ENCODE peak calls at places on chromosomes 3 and 15, in six cellular contexts. M, O, J, S, L and P are unnamed samples.

GRCh38 chr3:102206506-102207145 is 228.2 kb upstream of the ZPLD1 start:
- DNase-seq in M (peak), L (peak), J (no peak), S (no peak), O (no peak), P (peak)

GRCh38 chr15:74158855-74159650 is 14.5 kb upstream of the ISLR start:
- DNase-seq in S (no peak), O (no peak), L (no peak), J (no peak), M (no peak), P (peak)

GRCh38 chr3:28994161-28994905 is 286.5 kb upstream of the RBMS3 start:
- DNase-seq in O (no peak), J (peak), M (no peak), S (no peak), L (no peak), P (no peak)

GRCh38 chr3:8328971-8329370 is 172.7 kb upstream of the LMCD1 start:
- DNase-seq in O (no peak), L (no peak), J (no peak), S (no peak), M (peak), P (no peak)

GRCh38 chr15:32818758-32819405 is 101.1 kb downstream of the GREM1 start:
- DNase-seq in O (no peak), M (peak), L (no peak), J (peak), S (no peak), P (peak)

GRCh38 chr3:51024765-51025681 is 350.3 kb downstream of the DOCK3 start:
- DNase-seq in O (no peak), S (no peak), J (no peak), L (no peak), M (no peak), P (no peak)

GRCh38 chr3:51777985-51778384 is 1.1 kb downstream of the IQCF6 start:
- DNase-seq in J (no peak), L (peak), M (no peak), S (no peak), O (no peak), P (no peak)

GRCh38 chr15:68499620-68500312 is 67.8 kb upstream of the ITGA11 start:
- DNase-seq in S (no peak), M (no peak), J (no peak), L (peak), O (no peak), P (no peak)

GRCh38 chr3:133384331-133385027 is 15.4 kb upstream of the BFSP2 start:
- DNase-seq in M (peak), J (peak), S (peak), L (peak), O (peak), P (peak)

GRCh38 chr15:69562564-69562963 is 109.9 kb downstream of the RPLP1 start:
- DNase-seq in L (no peak), J (no peak), M (no peak), O (no peak), S (no peak), P (no peak)

GRCh38 chr15:39417351-39417750 is 163.5 kb upstream of the THBS1 start:
- DNase-seq in M (no peak), O (no peak), S (no peak), L (no peak), J (no peak), P (no peak)

GRCh38 chr3:102715030-102715697 is 280.3 kb downstream of the ZPLD1 start:
- DNase-seq in S (no peak), J (no peak), O (no peak), M (peak), L (no peak), P (no peak)

GRCh38 chr3:53226841-53227407 is 28.9 kb downstream of the TKT start:
- DNase-seq in M (no peak), S (no peak), L (no peak), J (no peak), O (no peak), P (no peak)

GRCh38 chr3:14513566-14514322 is 26.4 kb downstream of the GRIP2 start:
- DNase-seq in J (no peak), O (no peak), M (no peak), S (no peak), L (no peak), P (no peak)

GRCh38 chr3:24551626-24552025 is 57.0 kb upstream of the THRB start:
- DNase-seq in O (no peak), M (no peak), J (no peak), S (no peak), L (no peak), P (no peak)

GRCh38 chr15:89790661-89791060 is 14.5 kb downstream of the MESP2 start:
- DNase-seq in L (no peak), J (no peak), O (no peak), S (no peak), M (no peak), P (no peak)

GRCh38 chr15:86854186-86854585 is 774.5 kb downstream of the AGBL1 start:
- DNase-seq in S (no peak), L (no peak), J (no peak), O (no peak), M (no peak), P (no peak)

GRCh38 chr15:65067645-65068416 is at the start of gene RASL12:
- DNase-seq in J (peak), L (peak), M (no peak), S (no peak), O (no peak), P (no peak)

GRCh38 chr15:24675332-24676144 is at the start of gene NPAP1:
- DNase-seq in J (no peak), O (no peak), M (no peak), S (no peak), L (no peak), P (no peak)

GRCh38 chr3:195918176-195918575 is 9.8 kb upstream of the TNK2 start:
- DNase-seq in J (no peak), S (no peak), M (no peak), L (no peak), O (no peak), P (no peak)

GRCh38 chr15:42283671-42284070 is 10.4 kb upstream of the TMEM87A start:
- DNase-seq in O (no peak), J (no peak), S (no peak), L (no peak), M (no peak), P (no peak)

GRCh38 chr3:194843543-194843942 is 157.9 kb downstream of the FAM43A start:
- DNase-seq in M (no peak), S (no peak), O (no peak), J (no peak), L (no peak), P (peak)

GRCh38 chr3:103818800-103819199 is 1384.0 kb downstream of the ZPLD1 start:
- DNase-seq in J (peak), M (no peak), O (no peak), S (peak), L (no peak), P (no peak)

GRCh38 chr3:59555593-59556315 is 505.9 kb upstream of the CFAP20DC start:
- DNase-seq in L (no peak), M (peak), S (no peak), O (no peak), J (no peak), P (peak)

GRCh38 chr3:143171656-143172055 is 52.1 kb downstream of the CHST2 start:
- DNase-seq in O (no peak), J (no peak), M (peak), L (no peak), S (no peak), P (peak)
- H3K4me3 ChIP-seq in O (no peak), J (no peak), M (no peak), L (no peak), S (no peak), P (no peak)

DNA sequence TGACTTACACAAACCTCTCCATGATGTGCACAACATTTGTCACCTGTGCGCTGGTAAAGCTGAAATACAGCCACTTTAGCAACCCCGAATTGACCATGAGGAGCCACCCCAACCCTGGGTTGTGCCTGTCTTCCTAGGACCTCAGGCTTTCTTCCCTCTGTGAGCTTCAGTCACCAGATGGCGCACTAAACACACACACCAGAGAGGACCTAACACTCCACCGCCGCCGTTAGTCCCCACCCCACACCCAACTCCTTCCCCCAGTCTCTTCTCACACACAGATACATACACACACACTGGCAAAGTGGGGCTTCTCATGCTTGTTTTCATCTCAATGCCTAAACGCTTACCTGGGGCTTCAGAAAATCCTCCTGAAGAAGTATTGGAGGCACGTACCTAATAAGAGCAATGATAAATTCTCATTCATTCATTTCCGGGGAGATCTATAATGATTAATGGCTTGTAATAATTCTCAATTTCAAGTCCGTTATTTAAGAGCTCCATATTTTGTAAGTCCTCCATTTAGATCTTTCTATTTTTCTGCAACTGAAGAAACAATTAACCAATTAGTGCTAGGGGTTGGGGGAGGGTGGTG is 2.1 kb upstream of the CCDC80 start:
- DNase-seq in S (peak), J (peak), O (peak), M (peak), L (peak), P (peak)
- H3K4me3 ChIP-seq in S (no peak), J (no peak), O (no peak), M (no peak), L (no peak), P (peak)

GRCh38 chr3:118000219-118000618 is 1034.4 kb downstream of the IGSF11 start:
- DNase-seq in J (no peak), S (no peak), O (no peak), L (no peak), M (no peak), P (peak)

GRCh38 chr3:117995795-117996194 is 1038.9 kb downstream of the IGSF11 start:
- DNase-seq in S (no peak), J (no peak), L (no peak), M (no peak), O (no peak), P (peak)

GRCh38 chr3:117998071-117998470 is 1036.6 kb downstream of the IGSF11 start:
- DNase-seq in M (peak), L (peak), J (no peak), S (no peak), O (no peak), P (peak)

DNA sequence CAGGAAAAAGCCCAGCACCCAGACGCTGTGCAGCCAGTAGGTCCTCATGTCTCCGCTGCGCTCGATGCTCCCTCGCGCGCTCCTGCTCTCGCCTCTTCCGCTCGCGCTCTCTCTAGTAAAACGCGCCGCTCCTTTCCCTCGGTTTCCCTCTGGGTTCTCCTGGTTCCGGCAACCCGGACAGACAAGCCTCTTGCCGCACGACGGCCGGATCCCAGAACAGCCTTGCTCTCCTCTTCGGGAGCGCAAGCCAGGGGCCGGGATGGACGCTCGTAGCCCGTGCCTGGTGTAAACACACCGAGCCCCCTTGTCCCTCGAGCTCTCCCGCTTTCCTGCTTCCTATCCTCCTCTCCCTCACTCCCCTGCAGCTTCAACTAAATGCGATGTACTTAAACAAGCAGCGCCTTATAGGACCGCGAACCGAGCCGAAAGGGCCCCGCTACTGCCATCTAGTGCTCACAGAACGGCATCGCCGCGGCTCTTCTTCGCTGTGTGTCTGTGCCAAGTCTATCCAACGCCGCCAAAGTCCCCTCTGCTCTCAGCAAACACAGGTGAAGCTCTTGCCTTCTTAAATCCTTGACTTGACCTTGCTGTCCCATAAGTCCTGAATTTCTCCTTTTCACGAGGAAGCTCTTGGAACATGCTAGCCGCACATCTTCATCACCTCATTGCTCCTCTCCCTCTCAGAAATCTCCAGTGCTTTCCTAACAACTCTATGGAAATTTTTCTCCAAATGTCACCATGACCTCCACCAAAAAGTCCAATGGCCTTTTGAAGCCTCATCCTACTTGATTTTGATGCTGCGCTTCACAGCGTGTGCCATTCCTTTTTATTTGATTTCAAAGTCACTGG is 1037.2 kb downstream of the IGSF11 start:
- DNase-seq in M (peak), S (peak), J (peak), O (peak), L (peak), P (peak)
- H3K4me3 ChIP-seq in M (peak), S (peak), J (peak), O (peak), L (peak), P (peak)

GRCh38 chr3:125052671-125053303 is 3.0 kb downstream of the HEG1 start:
- DNase-seq in J (peak), O (peak), L (peak), S (no peak), M (peak), P (peak)
- H3K4me3 ChIP-seq in J (peak), O (no peak), L (peak), S (peak), M (peak), P (peak)

GRCh38 chr3:138327831-138328230 is 1.8 kb downstream of the NME9 start:
- DNase-seq in O (no peak), M (no peak), L (no peak), J (no peak), S (no peak), P (no peak)

GRCh38 chr3:138328341-138328740 is 1.3 kb downstream of the NME9 start:
- DNase-seq in L (no peak), M (no peak), S (no peak), O (no peak), J (peak), P (peak)

GRCh38 chr3:138331143-138331894 is 1.7 kb upstream of the NME9 start:
- DNase-seq in M (no peak), J (no peak), O (no peak), L (no peak), S (no peak), P (peak)

GRCh38 chr3:138329127-138329983 is at the start of gene NME9:
- DNase-seq in S (peak), J (peak), O (peak), M (peak), L (peak), P (peak)

GRCh38 chr3:138329984-138330293 is 288 bp upstream of the NME9 start:
- DNase-seq in O (no peak), L (no peak), M (no peak), J (no peak), S (no peak), P (no peak)
- H3K4me3 ChIP-seq in O (peak), L (peak), M (peak), J (peak), S (peak), P (peak)

GRCh38 chr15:67465196-67465952 is 55.6 kb upstream of the C15orf61 start:
- DNase-seq in O (no peak), S (no peak), M (no peak), J (no peak), L (no peak), P (no peak)

GRCh38 chr15:67461735-67462134 is 59.2 kb upstream of the C15orf61 start:
- DNase-seq in M (no peak), J (no peak), O (no peak), S (no peak), L (no peak), P (no peak)

GRCh38 chr15:67460521-67460920 is 60.4 kb upstream of the C15orf61 start:
- DNase-seq in S (no peak), J (no peak), M (no peak), L (no peak), O (no peak), P (no peak)

GRCh38 chr15:67462802-67463201 is 58.1 kb upstream of the C15orf61 start:
- DNase-seq in J (no peak), M (no peak), S (no peak), L (no peak), O (no peak), P (no peak)

DNA sequence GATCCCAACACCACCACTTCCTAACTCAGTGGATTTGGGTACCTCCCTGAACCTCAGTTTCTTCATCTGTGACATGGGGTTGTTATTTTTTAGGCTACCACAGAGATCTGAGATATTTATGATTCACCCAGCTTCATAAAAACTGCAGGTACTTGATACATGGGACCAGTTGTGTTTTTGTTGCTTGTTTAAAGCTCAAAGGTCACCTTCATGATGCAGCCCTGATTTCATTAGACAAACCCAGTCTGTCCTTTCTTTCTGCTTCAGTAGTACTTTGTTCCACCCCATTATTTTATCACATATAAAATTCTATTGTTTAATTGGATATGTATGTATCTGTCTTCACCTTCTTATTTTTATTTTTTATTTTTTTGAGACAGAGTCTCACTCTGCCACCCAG is 57.4 kb upstream of the C15orf61 start:
- DNase-seq in J (no peak), S (no peak), M (no peak), O (peak), L (no peak), P (no peak)
- H3K4me3 ChIP-seq in J (no peak), S (no peak), M (no peak), O (no peak), L (no peak), P (no peak)